ENCODE peak calls at places on chromosomes 3 and 15, in five cellular contexts. S is Peyer's patch, T is aorta, L is GM12865, A is AG04450. W is an unnamed sample.

GRCh38 chr3:115100172-115100571 is 46.9 kb downstream of the ZBTB20 start:
- DNase-seq in S (no peak), T (no peak), A (peak), L (peak), W (peak)

GRCh38 chr15:73804421-73804820 is 51.3 kb upstream of the INSYN1 start:
- DNase-seq in L (no peak), A (no peak), S (no peak), T (no peak), W (no peak)

GRCh38 chr3:196134691-196135090 is 52.8 kb upstream of the TFRC start:
- DNase-seq in A (no peak), T (no peak), S (no peak), L (no peak), W (no peak)

GRCh38 chr3:57805674-57806073 is 49.6 kb downstream of the SLMAP start:
- DNase-seq in S (no peak), T (no peak), A (peak), L (no peak), W (no peak)

GRCh38 chr15:56472278-56472677 is 7.3 kb upstream of the MNS1 start:
- DNase-seq in S (no peak), L (no peak), T (no peak), A (no peak), W (no peak)

GRCh38 chr3:176916777-176917176 is 280.5 kb downstream of the TBL1XR1 start:
- DNase-seq in T (no peak), A (no peak), S (no peak), L (no peak), W (no peak)

GRCh38 chr3:156161172-156161571 is 40.8 kb downstream of the KCNAB1 start:
- DNase-seq in A (no peak), T (no peak), L (no peak), S (no peak), W (no peak)

GRCh38 chr3:111096487-111097209 is 25.0 kb downstream of the NECTIN3 start:
- DNase-seq in A (no peak), S (no peak), L (no peak), T (no peak), W (no peak)

GRCh38 chr3:190229632-190230424 is 92.4 kb downstream of the CLDN1 start:
- DNase-seq in T (no peak), A (no peak), S (no peak), L (peak), W (no peak)

GRCh38 chr15:69592954-69593353 is 140.3 kb downstream of the RPLP1 start:
- DNase-seq in T (no peak), S (no peak), L (no peak), A (no peak), W (peak)

GRCh38 chr15:87942316-87942715 is 314.2 kb downstream of the NTRK3 start:
- DNase-seq in S (no peak), T (no peak), A (no peak), L (no peak), W (no peak)

GRCh38 chr3:183490653-183491052 is 62.2 kb upstream of the MCF2L2 start:
- DNase-seq in A (no peak), T (no peak), S (no peak), L (no peak), W (no peak)

GRCh38 chr3:150372320-150373118 is 35.6 kb upstream of the TSC22D2 start:
- DNase-seq in L (peak), T (no peak), S (no peak), A (no peak), W (peak)

GRCh38 chr3:9099711-9100110 is 136.4 kb upstream of the RAD18 start:
- DNase-seq in A (no peak), L (no peak), S (no peak), T (no peak), W (no peak)

GRCh38 chr3:148924572-148924971 is 59.5 kb downstream of the CPA3 start:
- DNase-seq in S (no peak), T (no peak), A (no peak), L (no peak), W (no peak)

GRCh38 chr3:178060406-178060805 is 475.8 kb upstream of the KCNMB2 start:
- DNase-seq in L (no peak), T (no peak), S (no peak), A (peak), W (no peak)

GRCh38 chr3:15040844-15041243 is 24.3 kb downstream of the MRPS25 start:
- DNase-seq in S (no peak), L (no peak), T (no peak), A (no peak), W (no peak)

GRCh38 chr3:183427206-183428139 is 946 bp downstream of the MCF2L2 start:
- DNase-seq in A (no peak), L (no peak), S (no peak), T (no peak), W (no peak)

GRCh38 chr15:25378501-25378901 is 60.3 kb downstream of the UBE3A start:
- DNase-seq in S (no peak), A (no peak), L (no peak), T (no peak), W (no peak)

GRCh38 chr3:109257269-109257668 is 59.0 kb downstream of the DPPA2 start:
- DNase-seq in S (no peak), A (peak), T (peak), L (no peak), W (no peak)

GRCh38 chr15:31302029-31302657 is 24.5 kb upstream of the KLF13 start:
- DNase-seq in S (no peak), T (no peak), L (no peak), A (no peak), W (no peak)

GRCh38 chr3:9732080-9732752 is 681 bp downstream of the BRPF1 start:
- DNase-seq in S (peak), T (peak), A (no peak), L (peak), W (peak)

GRCh38 chr3:11459147-11459837 is 184.4 kb downstream of the VGLL4 start:
- DNase-seq in L (no peak), T (no peak), S (no peak), A (no peak), W (no peak)

GRCh38 chr3:15768421-15769255 is 29.1 kb downstream of the ANKRD28 start:
- DNase-seq in A (peak), L (peak), T (no peak), S (no peak), W (peak)

GRCh38 chr3:184472723-184473419 is 88.7 kb upstream of the EPHB3 start:
- DNase-seq in L (no peak), A (no peak), T (peak), S (no peak), W (peak)

GRCh38 chr3:134060561-134061385 is 31.0 kb upstream of the SLCO2A1 start:
- DNase-seq in A (no peak), S (no peak), L (no peak), T (no peak), W (no peak)

GRCh38 chr15:51155906-51156305 is 61.2 kb upstream of the TNFAIP8L3 start:
- DNase-seq in T (no peak), L (no peak), A (no peak), S (no peak), W (peak)

GRCh38 chr3:15438988-15439387 is 11.6 kb downstream of the EAF1 start:
- DNase-seq in S (no peak), L (no peak), A (no peak), T (no peak), W (no peak)

GRCh38 chr3:41740374-41740773 is 221.5 kb downstream of the ULK4 start:
- DNase-seq in L (no peak), T (no peak), A (no peak), S (no peak), W (no peak)

GRCh38 chr15:85044251-85044853 is 62.7 kb downstream of the PDE8A start:
- DNase-seq in T (no peak), L (peak), A (peak), S (no peak), W (peak)

GRCh38 chr3:24773798-24774197 is 279.1 kb upstream of the THRB start:
- DNase-seq in T (peak), L (peak), S (no peak), A (peak), W (peak)

GRCh38 chr3:14861031-14861430 is 42.3 kb downstream of the FGD5 start:
- DNase-seq in S (no peak), T (no peak), L (no peak), A (no peak), W (no peak)

GRCh38 chr3:64873400-64873799 is 185.6 kb upstream of the ADAMTS9 start:
- DNase-seq in T (no peak), S (no peak), A (no peak), L (no peak), W (no peak)

GRCh38 chr3:87088984-87089841 is 98.3 kb upstream of the VGLL3 start:
- DNase-seq in T (peak), S (peak), A (peak), L (peak), W (peak)

GRCh38 chr15:68418611-68419161 is 13.3 kb downstream of the ITGA11 start:
- DNase-seq in L (no peak), T (no peak), A (peak), S (peak), W (peak)

GRCh38 chr3:189771842-189772494 is 140.8 kb downstream of the TP63 start:
- DNase-seq in T (no peak), L (no peak), A (no peak), S (no peak), W (no peak)

GRCh38 chr3:16134173-16134928 is 40.1 kb upstream of the GALNT15 start:
- DNase-seq in T (no peak), S (no peak), L (no peak), A (no peak), W (no peak)

GRCh38 chr3:128283429-128283828 is 130.1 kb downstream of the EEFSEC start:
- DNase-seq in S (no peak), A (no peak), T (no peak), L (no peak), W (no peak)

DNA sequence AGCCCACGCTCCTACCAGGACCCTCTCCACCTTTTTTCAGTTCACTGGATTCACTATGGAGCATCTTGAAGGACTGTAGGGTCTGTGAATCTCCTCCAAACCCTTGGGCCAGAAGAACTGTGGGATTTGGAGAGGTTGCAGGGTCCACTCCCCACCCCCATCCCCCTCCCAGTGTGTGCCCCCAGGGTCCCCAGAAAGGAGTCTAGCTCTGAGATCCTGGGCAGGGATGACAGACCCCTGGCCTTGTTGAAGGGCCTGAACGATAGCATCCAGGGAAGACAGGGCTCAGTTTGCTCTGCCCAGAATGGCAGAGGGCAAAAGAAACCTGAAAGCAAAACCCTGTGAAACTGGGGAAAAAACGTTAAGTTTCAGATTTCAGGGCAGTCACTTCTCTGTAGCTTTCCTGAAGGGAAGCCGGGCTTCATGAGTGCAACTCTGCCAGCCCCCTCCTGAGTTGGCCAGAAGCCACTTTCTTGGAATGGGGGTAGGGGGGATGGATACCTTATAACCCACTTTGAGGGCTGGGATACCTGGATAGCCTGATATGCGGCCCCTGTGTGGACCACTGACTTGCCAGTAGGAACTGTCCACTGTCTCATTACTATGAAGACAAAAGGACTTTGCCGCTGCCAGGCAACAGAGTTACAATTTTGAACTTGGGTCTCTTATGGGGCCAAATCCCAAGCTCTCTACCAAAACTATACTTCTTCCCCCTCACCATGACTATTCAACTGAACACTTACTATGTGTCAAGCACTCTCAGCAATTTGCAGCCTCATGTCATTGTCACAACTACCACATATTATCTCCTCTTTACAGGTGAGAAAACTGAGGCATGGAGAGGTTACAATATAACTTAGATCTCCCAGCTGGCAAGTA is 1.6 kb upstream of the CISH start:
- DNase-seq in L (no peak), T (no peak), A (no peak), S (no peak), W (no peak)
- H3K4me3 ChIP-seq in L (no peak), T (no peak), A (no peak), S (no peak), W (peak)

GRCh38 chr3:127233371-127233770 is 40.4 kb downstream of the PRR23E start:
- DNase-seq in L (no peak), S (no peak), A (no peak), T (no peak), W (peak)
- H3K4me3 ChIP-seq in L (no peak), S (no peak), A (no peak), T (no peak), W (no peak)

DNA sequence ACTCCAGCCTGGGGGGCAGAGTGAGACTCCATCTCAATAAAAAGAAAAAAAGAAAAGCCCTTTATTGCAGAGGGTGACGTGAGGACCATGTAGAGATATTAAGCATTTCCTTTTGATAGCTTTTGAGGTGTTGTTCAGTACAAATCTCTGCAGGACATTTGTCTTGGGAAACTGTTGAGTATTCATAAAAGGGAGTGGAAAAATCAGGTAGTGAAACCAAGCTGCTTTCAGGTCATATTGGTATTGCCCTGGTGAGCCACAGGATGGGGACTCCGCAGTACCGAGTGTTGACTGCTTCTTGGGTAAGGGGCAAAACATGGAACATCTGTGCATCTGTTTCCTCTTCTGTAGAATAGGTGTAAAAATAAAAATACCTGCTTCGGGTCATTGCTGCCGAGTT is 9.9 kb downstream of the ITPR1 start:
- DNase-seq in A (no peak), T (no peak), L (peak), S (no peak), W (no peak)
- H3K4me3 ChIP-seq in A (no peak), T (no peak), L (no peak), S (no peak), W (no peak)

DNA sequence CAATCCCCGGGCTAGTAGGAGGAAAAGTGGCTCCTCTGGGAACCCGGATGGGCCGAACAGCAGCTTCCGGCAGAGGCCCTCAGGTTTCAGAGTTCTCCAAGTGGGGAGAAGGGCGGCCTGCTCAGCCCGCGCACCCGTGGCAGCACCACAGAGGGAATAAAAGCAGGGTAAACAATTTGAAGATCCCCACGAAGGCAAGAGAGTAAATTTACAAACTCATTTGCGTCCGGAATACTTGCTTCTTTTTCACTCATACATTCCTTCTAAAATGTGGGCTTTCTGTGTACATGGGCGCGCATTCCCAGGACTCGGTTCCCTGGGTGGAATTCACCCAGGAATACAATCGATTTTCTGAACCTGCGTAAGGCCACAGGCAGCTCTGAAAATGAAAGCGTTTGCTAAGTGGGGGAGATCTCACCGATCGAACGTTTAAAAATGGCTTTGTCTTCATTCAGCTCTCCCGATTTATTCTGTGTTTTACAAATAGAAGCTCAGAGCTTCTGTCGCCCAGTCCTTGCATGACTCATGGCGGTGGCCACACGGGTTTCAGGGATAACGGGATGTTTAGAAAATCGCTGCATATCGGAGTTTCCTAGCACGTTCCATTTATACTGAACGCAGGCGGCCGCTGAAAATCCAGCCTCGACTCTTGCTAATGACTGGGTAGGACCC is 74.0 kb upstream of the POLG start:
- DNase-seq in S (no peak), T (no peak), A (no peak), L (no peak), W (no peak)
- H3K4me3 ChIP-seq in S (peak), T (no peak), A (peak), L (peak), W (no peak)

GRCh38 chr15:77784361-77785292 is 151.9 kb upstream of the LINGO1 start:
- DNase-seq in T (no peak), L (peak), A (no peak), S (no peak), W (peak)

GRCh38 chr15:77786181-77786890 is 153.6 kb upstream of the LINGO1 start:
- DNase-seq in T (no peak), L (no peak), A (no peak), S (no peak), W (no peak)

GRCh38 chr15:77781131-77782051 is 148.7 kb upstream of the LINGO1 start:
- DNase-seq in L (no peak), A (no peak), S (no peak), T (no peak), W (no peak)

GRCh38 chr15:77783636-77784035 is 150.9 kb upstream of the LINGO1 start:
- DNase-seq in S (no peak), T (no peak), L (no peak), A (no peak), W (no peak)

DNA sequence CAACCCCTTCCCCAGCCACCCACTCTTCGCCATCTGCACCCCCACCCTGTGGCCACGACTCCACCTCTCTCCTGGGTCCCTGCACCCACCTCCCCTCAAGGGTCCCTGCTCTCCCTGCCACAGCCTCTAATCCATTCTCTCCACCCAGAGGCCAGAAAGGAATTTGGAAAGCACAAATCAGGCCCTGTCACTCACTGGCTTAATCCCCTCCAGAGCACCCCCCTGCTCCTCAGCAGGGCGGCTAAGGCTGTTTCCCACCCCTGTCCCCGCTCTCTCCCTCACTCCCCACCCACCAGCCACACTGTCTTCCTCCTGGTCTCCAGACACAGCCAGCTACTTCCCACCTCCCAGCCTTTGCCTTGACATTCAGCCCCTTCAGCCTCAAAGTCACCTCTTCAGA is 150.0 kb upstream of the LINGO1 start:
- DNase-seq in S (no peak), A (no peak), L (no peak), T (no peak), W (no peak)
- H3K4me3 ChIP-seq in S (no peak), A (no peak), L (no peak), T (no peak), W (no peak)